ENCODE peak calls at places on chromosomes 13 and 19, in five cellular contexts. C is HCT116, T is transverse colon, O is adrenal gland, Q is body of pancreas. U is an unnamed sample. For H3K36me3, the result is how much of the 10 kb centered on the place peaks cover.

GRCh38 chr19:45249261-45250033 is 1.6 kb upstream of the MARK4 start:
- DNase-seq in C (no peak), T (no peak), O (no peak), Q (no peak), U (no peak)

GRCh38 chr13:27138457-27139093 is 33.0 kb downstream of the USP12 start:
- DNase-seq in C (no peak), T (no peak), O (no peak), Q (no peak), U (no peak)

GRCh38 chr13:50426932-50427331 is 411.7 kb downstream of the KCNRG start:
- DNase-seq in C (no peak), T (no peak), O (no peak), Q (peak), U (no peak)

GRCh38 chr13:107192289-107192688 is 624.4 kb upstream of the ARGLU1 start:
- DNase-seq in C (no peak), T (no peak), O (no peak), Q (no peak), U (peak)

GRCh38 chr13:111216166-111216960 is 101.3 kb downstream of the ARHGEF7 start:
- DNase-seq in C (no peak), T (peak), O (no peak), Q (peak), U (peak)

GRCh38 chr13:110886475-110887241 is 28.2 kb downstream of the ANKRD10 start:
- DNase-seq in C (no peak), T (no peak), O (no peak), Q (no peak), U (no peak)

GRCh38 chr19:45528744-45529453 is 21.6 kb downstream of the VASP start:
- DNase-seq in C (no peak), T (peak), O (peak), Q (peak), U (peak)

GRCh38 chr13:91667486-91667885 is 269.1 kb downstream of the GPC5 start:
- DNase-seq in C (no peak), T (no peak), O (no peak), Q (no peak), U (no peak)

GRCh38 chr13:105655046-105655445 is 880.4 kb downstream of the EFNB2 start:
- DNase-seq in C (no peak), T (no peak), O (no peak), Q (no peak), U (no peak)

GRCh38 chr19:51739466-51740213 is 12.0 kb downstream of the FPR1 start:
- DNase-seq in C (no peak), T (no peak), O (no peak), Q (no peak), U (no peak)

GRCh38 chr13:40657307-40657706 is 9.1 kb downstream of the FOXO1 start:
- DNase-seq in C (no peak), T (no peak), O (no peak), Q (no peak), U (no peak)

DNA sequence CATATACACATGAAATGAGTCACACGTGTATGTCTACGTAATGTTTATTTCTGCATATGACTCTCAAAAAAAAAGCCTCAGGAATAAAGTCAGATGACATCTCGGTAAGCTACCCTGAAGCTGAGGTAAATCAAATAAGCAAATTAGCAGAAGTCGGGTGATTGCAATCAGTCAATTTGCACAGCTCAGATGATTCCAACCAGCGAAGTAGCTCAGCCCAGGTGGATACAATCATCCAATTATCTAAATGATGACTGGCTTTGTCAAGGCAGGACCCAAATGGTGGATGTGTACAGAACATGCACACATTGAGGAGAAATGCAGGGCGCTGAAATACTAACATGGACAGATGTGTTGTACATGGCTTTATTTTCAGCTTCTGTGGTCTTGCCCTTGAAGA is 148.5 kb downstream of the ZNF486 start:
- DNase-seq in C (no peak), T (no peak), O (no peak), Q (no peak), U (no peak)
- H3K36me3 ChIP-seq in C (under half), T (under half), O (under half), Q (under half), U (under half)

GRCh38 chr19:34359140-34359953 is 5.6 kb upstream of the GPI start:
- DNase-seq in C (peak), T (peak), O (peak), Q (peak), U (peak)
- TF ChIP-seq POLR2A in C (no peak), T (peak), O (peak), Q (peak), U (no peak)

GRCh38 chr19:1227313-1227626 is 10.5 kb downstream of the CBARP start:
- DNase-seq in C (no peak), T (no peak), O (no peak), Q (no peak), U (no peak)
- H3K36me3 ChIP-seq in C (under half), T (under half), O (half or more), Q (under half), U (half or more)

DNA sequence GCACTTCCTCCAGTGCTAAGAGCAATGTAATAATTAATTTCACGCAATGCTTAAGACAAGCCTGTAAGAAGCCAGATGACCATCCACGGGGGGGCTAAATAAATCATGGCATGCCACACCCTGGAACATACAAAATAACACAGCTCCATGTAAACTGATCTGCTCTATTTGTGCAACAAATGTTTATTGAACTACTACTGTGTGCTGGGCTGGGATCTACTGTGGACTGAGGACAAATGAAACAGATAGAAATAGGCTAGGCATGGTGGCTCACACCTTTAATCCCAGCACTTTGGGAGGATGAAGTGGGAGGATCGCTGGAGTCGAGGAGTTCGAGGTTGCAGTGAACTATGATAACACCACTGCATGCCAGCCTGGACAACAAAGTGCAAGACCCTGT is 21.3 kb downstream of the TGFB1 start:
- DNase-seq in C (no peak), T (no peak), O (no peak), Q (no peak), U (no peak)
- TF ChIP-seq POLR2A in C (no peak), T (no peak), O (no peak), Q (no peak), U (no peak)

DNA sequence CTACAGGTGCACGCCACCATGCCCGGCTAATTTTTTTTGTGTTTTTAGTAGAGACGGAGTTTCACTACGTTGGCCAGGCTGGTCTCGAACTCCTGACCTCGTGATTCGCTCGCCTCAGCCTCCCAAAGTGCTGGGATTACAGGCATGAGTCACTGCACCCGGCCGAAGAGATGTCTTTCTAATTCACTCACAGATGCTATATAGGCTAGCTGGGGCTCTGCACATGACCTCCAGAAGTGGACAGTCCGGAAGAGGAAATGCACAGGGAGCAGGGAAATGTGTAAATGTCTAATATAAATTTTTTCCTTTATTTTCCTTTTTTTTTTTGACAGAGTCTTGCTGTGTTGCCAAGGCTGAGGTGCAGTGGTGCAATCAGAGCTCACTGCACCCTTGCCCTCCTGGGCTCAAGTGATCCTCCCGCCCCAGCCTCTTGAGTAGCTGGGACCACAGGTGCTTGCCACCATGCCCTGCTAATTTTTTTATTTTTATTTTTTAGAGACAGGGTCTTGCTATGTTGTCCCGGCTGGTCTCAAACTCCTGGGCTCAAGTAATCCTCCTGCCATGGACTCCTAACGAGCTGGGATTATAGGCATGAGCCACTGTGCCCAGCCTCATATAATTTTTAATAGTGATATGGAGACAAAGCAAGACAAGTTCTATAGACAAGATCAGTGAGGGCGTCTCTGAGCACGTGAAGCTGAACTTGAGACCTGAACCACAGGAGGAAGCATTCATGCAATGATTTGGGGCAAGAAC is 8.4 kb downstream of the GIPC1 start:
- DNase-seq in C (no peak), T (no peak), O (no peak), Q (no peak), U (no peak)
- H3K36me3 ChIP-seq in C (under half), T (under half), O (under half), Q (under half), U (half or more)

DNA sequence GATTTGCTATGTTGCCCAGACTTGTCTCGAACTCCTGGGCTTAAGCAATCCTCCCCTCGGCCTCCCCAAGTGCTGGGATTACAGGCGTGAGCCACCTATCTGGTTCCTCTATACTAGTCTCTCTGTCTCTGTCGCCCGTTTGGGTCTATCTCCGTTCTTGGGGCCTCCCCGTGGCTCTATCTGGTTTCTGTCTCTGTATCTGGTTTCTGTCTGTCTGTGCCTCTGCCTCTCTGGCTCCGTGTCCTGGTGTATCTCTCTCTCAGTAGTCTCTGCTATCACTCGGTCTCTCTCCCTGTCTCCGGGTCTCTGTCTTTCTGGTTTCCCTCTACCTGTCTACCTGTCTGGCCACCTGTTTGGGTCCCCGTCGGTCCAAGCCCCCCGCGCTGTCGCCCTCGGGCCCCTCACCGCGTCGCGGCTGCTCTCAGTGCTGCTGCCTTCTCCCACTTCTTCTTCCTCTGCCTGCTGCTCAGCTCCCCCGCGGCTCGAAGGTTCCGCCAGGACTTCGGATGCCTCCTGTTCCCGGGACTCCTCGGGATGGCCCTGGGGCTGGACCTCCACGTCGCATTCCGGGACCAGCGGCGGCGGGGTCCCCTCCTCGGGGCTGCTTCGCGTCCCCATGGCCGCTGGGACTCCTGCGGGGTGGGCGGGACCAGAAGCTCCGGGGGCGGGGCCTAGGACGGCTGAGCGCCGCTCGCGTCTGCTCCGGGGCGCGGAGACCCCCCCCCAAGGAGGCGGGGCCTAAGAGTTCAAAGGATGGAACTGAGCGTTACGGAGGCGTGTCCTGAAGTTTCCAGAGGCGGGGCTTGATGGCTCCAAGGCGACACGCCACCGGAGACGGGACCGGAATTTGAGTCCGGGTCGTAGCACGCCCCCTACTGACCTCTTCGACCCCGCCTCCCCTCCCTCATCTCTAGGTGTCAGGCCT is 783 bp downstream of the PHLDB3 start:
- DNase-seq in C (peak), T (peak), O (peak), Q (peak), U (peak)
- TF ChIP-seq POLR2A in C (peak), T (peak), O (peak), Q (peak), U (no peak)

GRCh38 chr19:49788857-49789256 is 22.1 kb downstream of the AP2A1 start:
- DNase-seq in C (no peak), T (no peak), O (no peak), Q (no peak), U (no peak)

GRCh38 chr19:49792829-49793560 is 20.1 kb downstream of the FUZ start:
- DNase-seq in C (no peak), T (no peak), O (no peak), Q (no peak), U (no peak)

GRCh38 chr19:49793561-49793840 is 19.6 kb downstream of the FUZ start:
- DNase-seq in C (no peak), T (no peak), O (peak), Q (no peak), U (no peak)

GRCh38 chr19:49791776-49792445 is 21.2 kb downstream of the FUZ start:
- DNase-seq in C (no peak), T (no peak), O (no peak), Q (no peak), U (no peak)

DNA sequence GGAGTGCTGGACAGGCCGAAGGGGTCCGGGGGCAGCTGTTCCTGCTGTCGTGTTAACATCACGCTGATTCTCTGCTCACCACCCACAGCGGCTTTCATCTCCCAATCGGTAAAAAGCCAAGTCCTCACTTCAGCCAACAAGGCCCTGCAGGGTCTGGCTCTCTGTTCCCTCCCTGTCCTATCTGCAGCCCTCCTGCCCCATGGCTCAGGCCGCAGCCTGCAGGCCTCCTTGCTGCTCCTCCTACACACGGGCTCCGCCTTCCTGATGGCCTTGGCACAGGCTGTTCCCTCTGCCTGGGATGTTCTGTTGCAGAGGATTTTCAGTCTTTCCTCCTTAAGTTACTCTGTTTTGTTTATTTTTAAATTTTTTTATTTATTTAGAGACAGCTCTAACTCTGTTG is 22.2 kb downstream of the FUZ start:
- DNase-seq in C (no peak), T (no peak), O (peak), Q (peak), U (no peak)
- H3K36me3 ChIP-seq in C (under half), T (under half), O (half or more), Q (under half), U (half or more)

GRCh38 chr19:9791552-9792181 is 23.1 kb upstream of the ZNF846 start:
- DNase-seq in C (no peak), T (peak), O (peak), Q (peak), U (peak)
- TF ChIP-seq POLR2A in C (no peak), T (peak), O (peak), Q (peak), U (no peak)

GRCh38 chr19:19276851-19277250 is 3.8 kb upstream of the TM6SF2 start:
- DNase-seq in C (no peak), T (no peak), O (no peak), Q (no peak), U (no peak)

GRCh38 chr19:19280561-19280960 is 7.5 kb upstream of the TM6SF2 start:
- DNase-seq in C (no peak), T (no peak), O (no peak), Q (no peak), U (no peak)

GRCh38 chr19:19278315-19278714 is 5.2 kb upstream of the TM6SF2 start:
- DNase-seq in C (no peak), T (no peak), O (no peak), Q (no peak), U (no peak)

GRCh38 chr19:19279853-19280252 is 6.8 kb upstream of the TM6SF2 start:
- DNase-seq in C (no peak), T (no peak), O (no peak), Q (no peak), U (no peak)

GRCh38 chr19:19279062-19279612 is 6.0 kb upstream of the TM6SF2 start:
- DNase-seq in C (no peak), T (no peak), O (no peak), Q (no peak), U (no peak)
- H3K36me3 ChIP-seq in C (under half), T (under half), O (half or more), Q (under half), U (under half)